ENCODE peak calls at places on chromosomes 4 and X, in six cellular contexts. R is CD4-positive, CD25-positive, alpha-beta regulatory T cell; Z is aorta; X is transverse colon; H is CD8-positive, alpha-beta memory T cell; I is suprapubic skin. Y is an unnamed sample. For H3K4me1, the result is how much of the 10 kb centered on the place peaks cover.

GRCh38 chrX:71653344-71653743 is 14.0 kb upstream of the LOC101059915 start:
- DNase-seq in R (no peak), I (no peak), H (no peak), X (no peak), Z (no peak), Y (no peak)

GRCh38 chr4:139684351-139684750 is 18.7 kb downstream of the MGST2 start:
- DNase-seq in Z (no peak), H (no peak), X (no peak), I (no peak), R (no peak), Y (no peak)

GRCh38 chr4:113823291-113823659 is 61.7 kb upstream of the CAMK2D start:
- DNase-seq in Z (no peak), I (no peak), R (no peak), X (no peak), H (no peak), Y (peak)

GRCh38 chr4:174284181-174284886 is 623 bp downstream of the CEP44 start:
- DNase-seq in H (no peak), Z (no peak), R (no peak), I (no peak), X (peak), Y (peak)

GRCh38 chrX:108642273-108642628 is 94.1 kb downstream of the IRS4 start:
- DNase-seq in Z (no peak), H (no peak), I (no peak), X (no peak), R (no peak), Y (no peak)

GRCh38 chr4:147398556-147398955 is 82.3 kb upstream of the EDNRA start:
- DNase-seq in Z (no peak), X (no peak), I (no peak), H (no peak), R (no peak), Y (no peak)

GRCh38 chr4:153638999-153639398 is 45.1 kb upstream of the TLR2 start:
- DNase-seq in H (no peak), I (no peak), R (no peak), X (no peak), Z (no peak), Y (no peak)

GRCh38 chrX:23694606-23695005 is 27.3 kb downstream of the PRDX4 start:
- DNase-seq in I (no peak), H (peak), R (peak), X (peak), Z (peak), Y (peak)

GRCh38 chr4:146165840-146166239 is 9.7 kb upstream of the LSM6 start:
- DNase-seq in R (no peak), I (no peak), X (no peak), Z (no peak), H (no peak), Y (no peak)

GRCh38 chr4:932713-933070 is 432 bp downstream of the TMEM175 start:
- DNase-seq in R (no peak), H (no peak), X (no peak), Z (no peak), I (no peak), Y (no peak)

GRCh38 chrX:132331532-132331931 is 112.3 kb upstream of the RAP2C start:
- DNase-seq in R (no peak), H (no peak), I (no peak), Z (no peak), X (no peak), Y (no peak)
- H3K27ac ChIP-seq in R (no peak), H (no peak), I (no peak), Z (no peak), X (no peak), Y (no peak)

DNA sequence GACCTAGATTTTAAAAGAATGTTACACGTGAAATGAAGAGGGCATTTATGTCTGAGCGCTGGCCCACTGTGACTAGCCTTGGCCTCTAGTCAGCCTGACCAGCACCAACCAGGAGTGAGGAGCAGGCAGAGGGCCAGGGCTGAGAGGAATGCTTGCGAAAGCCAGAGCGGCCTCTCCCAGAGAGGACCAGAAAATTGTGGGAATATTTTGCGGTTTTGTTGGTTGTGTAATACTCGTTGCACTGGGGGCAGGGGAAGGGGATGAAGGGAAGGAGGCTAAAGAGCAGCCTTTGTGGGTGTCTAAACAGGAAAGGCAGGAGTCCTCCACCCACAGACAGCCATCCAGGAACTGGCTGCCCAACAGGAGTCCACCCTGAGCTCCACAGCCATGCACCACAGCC is 3.8 kb downstream of the GABRE start:
- DNase-seq in Z (peak), I (peak), H (no peak), X (peak), R (no peak), Y (peak)
- H3K4me3 ChIP-seq in Z (no peak), I (no peak), H (no peak), X (no peak), R (no peak), Y (no peak)

GRCh38 chr4:8730681-8731080 is 138.1 kb downstream of the CPZ start:
- DNase-seq in Z (no peak), I (no peak), H (no peak), R (no peak), X (no peak), Y (no peak)
- H3K4me1 ChIP-seq in Z (under half), I (under half), H (under half), R (under half), X (under half), Y (under half)

GRCh38 chrX:20863649-20864048 is 510.6 kb upstream of the CNKSR2 start:
- DNase-seq in I (no peak), Z (no peak), R (no peak), H (no peak), X (no peak), Y (no peak)

GRCh38 chrX:20861113-20861512 is 513.1 kb upstream of the CNKSR2 start:
- DNase-seq in R (no peak), Z (no peak), X (no peak), H (no peak), I (no peak), Y (no peak)

GRCh38 chrX:20857746-20858145 is 516.5 kb upstream of the CNKSR2 start:
- DNase-seq in Z (no peak), R (no peak), X (no peak), H (no peak), I (no peak), Y (no peak)
- H3K27ac ChIP-seq in Z (no peak), R (no peak), X (no peak), H (no peak), I (no peak), Y (no peak)

DNA sequence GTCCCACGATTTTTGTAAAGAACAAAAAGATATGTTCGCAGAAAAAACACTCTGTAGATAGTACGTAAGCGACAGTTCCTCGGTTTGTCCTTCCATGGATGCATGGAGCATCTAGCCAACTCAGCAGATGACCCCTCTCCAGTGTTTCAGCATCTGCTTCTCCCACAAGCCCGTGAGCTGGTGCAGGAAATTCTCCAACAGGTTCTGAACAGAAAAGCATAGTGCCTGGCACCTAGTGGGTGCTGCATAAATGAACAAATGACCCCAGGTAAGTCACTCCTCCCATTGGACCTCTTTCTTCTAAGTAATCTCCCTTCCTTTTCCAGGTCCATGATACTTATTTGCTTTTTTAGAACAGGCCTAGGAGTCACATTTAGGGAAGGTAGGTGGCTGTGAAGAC is 966 bp upstream of the KIAA0232 start:
- DNase-seq in I (no peak), X (no peak), H (no peak), R (no peak), Z (no peak), Y (no peak)
- H3K4me3 ChIP-seq in I (peak), X (peak), H (peak), R (peak), Z (no peak), Y (peak)